ENCODE peak calls at places on chromosomes 1 and 21, in four cellular contexts. H, P, E and K are unnamed samples.

GRCh38 chr1:109307363-109308021 is 681 bp upstream of the MYBPHL start:
- DNase-seq in H (peak; percentile 18), E (peak; percentile 22), P (no peak), K (peak; percentile 86)

GRCh38 chr1:143667730-143668129 is 304.1 kb downstream of the FAM72C start:
- DNase-seq in E (no peak), H (no peak), P (no peak), K (no peak)

GRCh38 chr1:106972074-106972473 is 84.4 kb upstream of the PRMT6 start:
- DNase-seq in P (no peak), E (no peak), H (no peak), K (no peak)

GRCh38 chr1:224542783-224543440 is 73.2 kb upstream of the CNIH3 start:
- DNase-seq in H (peak; percentile 92), E (peak; percentile 10), P (no peak), K (no peak)

GRCh38 chr1:6011161-6011945 is 19.1 kb upstream of the NPHP4 start:
- DNase-seq in H (no peak), P (peak; percentile 62), E (no peak), K (no peak)

GRCh38 chr1:175679931-175680652 is 63.3 kb downstream of the TNR start:
- DNase-seq in P (no peak), H (no peak), E (no peak), K (no peak)

GRCh38 chr1:109193653-109194590 is 19.8 kb upstream of the SARS1 start:
- DNase-seq in H (peak; percentile 49), E (peak; percentile 77), P (no peak), K (no peak)

GRCh38 chr21:34911360-34911759 is 137.7 kb downstream of the RUNX1 start:
- DNase-seq in H (no peak), E (no peak), P (no peak), K (no peak)

GRCh38 chr1:25797939-25798338 is 2.1 kb upstream of the SELENON start:
- DNase-seq in P (no peak), H (no peak), E (peak; percentile 65), K (no peak)

GRCh38 chr1:231387770-231388669 is 34.1 kb downstream of the EGLN1 start:
- DNase-seq in P (no peak), E (no peak), H (peak; percentile 24), K (no peak)

DNA sequence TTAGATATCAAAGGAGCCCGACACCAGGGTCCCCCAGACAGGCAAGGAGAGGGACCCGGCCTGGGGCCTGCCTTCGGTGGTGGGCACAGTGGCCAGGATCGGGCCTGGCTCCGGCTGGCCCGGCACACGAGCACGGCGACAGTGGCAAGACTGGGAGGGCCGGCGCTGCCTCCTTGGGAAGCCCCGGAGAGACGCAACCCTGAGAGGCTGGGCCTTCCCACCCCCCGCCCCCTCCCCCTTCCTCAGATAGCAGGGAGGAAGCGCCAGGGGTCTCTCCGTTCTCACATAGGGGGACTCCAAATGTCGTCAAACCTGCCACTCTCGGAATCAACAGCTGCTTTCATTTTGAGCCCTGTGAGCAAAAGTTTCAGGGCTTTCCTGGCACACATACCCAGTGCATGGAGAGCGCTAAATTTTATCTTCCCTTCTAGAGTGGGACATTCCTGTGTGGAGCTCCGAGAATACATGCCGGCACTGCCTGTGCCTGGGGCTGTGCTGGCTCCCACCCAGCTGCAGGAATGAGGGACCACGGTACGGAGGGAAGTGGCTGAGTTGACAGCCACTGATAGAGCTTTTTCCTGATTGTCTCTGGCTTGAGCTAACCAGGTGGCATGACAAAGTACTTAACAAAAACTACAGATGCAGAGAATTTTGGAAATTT is 62.4 kb downstream of the CD247 start:
- DNase-seq in E (peak; percentile 44), P (no peak), H (peak; percentile 4), K (peak; percentile 65)
- H3K4me3 ChIP-seq in E (peak overlapping the region; percentile 56), P (peak overlapping the region; percentile 65), H (peak overlapping the region; percentile 62), K (peak overlapping the region; percentile 72)

DNA sequence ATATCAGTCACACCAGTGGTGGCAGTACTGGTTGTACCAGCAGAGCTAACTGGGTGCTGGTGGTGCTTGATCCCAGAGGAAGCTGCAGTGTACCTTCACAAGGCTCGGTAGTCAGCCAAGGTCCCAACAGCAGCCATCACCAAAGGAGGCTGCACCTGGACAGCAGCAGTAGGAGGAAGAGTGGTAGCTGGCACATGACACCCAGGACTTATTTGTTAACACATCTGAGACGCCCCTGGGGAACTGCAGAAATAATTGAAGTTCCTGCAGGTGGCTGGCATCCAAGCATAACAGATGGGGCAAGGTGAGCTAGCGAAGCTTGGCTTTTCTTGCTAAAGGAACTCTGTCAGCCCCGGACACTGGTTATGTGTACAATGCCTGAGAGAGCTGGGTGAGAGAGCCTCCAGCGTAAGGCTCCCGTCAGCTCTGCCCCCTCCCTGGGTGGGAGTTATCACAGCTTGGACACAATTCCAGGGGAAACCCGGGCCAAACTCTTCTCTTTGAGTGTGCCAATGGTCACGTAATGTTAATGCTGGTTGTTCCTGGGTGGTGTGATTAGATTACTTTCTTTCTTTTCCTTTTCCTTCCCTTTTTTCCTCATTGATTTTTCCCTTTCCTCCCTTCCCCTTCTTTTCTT is 29.1 kb upstream of the PARP1 start:
- DNase-seq in H (no peak), E (no peak), P (no peak), K (no peak)
- H3K4me1 ChIP-seq in H (no peaks in the 10 kb centered on the region), E (no peaks in the 10 kb centered on the region), P (no peaks in the 10 kb centered on the region), K (no peaks in the 10 kb centered on the region)

GRCh38 chr1:156245451-156246232 is 2.2 kb downstream of the PAQR6 start:
- DNase-seq in P (no peak), E (peak; percentile 33), H (no peak), K (peak; percentile 62)
- H3K27ac ChIP-seq in P (no peak overlapping the region), E (no peak overlapping the region), H (no peak overlapping the region), K (no peak overlapping the region)

GRCh38 chr1:18693256-18694098 is 62.8 kb downstream of the PAX7 start:
- DNase-seq in P (no peak), E (no peak), H (no peak), K (no peak)
- H3K4me3 ChIP-seq in P (no peak overlapping the region), E (no peak overlapping the region), H (no peak overlapping the region), K (no peak overlapping the region)